ENCODE peak calls at places on chromosomes 3 and 15, in eight cellular contexts. F is right lobe of liver, B is NB4, K is Caco-2, I is astrocyte of the spinal cord, H is fibroblast of the aortic adventitia, O is right cardiac atrium, U is SK-N-SH. D is an unnamed sample.

GRCh38 chr3:125186261-125186770 is 26.2 kb downstream of the SLC12A8 start:
- DNase-seq in F (no peak), B (no peak), K (no peak), I (peak; percentile 44), H (peak; percentile 54), O (no peak), U (peak; percentile 53), D (no peak)

GRCh38 chr3:177377166-177377565 is 179.9 kb upstream of the TBL1XR1 start:
- DNase-seq in F (no peak), B (no peak), K (no peak), I (no peak), H (no peak), O (no peak), U (no peak), D (no peak)

GRCh38 chr15:62647195-62647865 is 395.2 kb upstream of the TPM1 start:
- DNase-seq in F (no peak), B (peak; percentile 47), K (no peak), I (peak; percentile 75), H (peak; percentile 63), O (no peak), U (no peak), D (peak; percentile 60)

GRCh38 chr3:56758539-56758981 is 43.2 kb downstream of the ARHGEF3 start:
- DNase-seq in F (no peak), B (peak; percentile 84), K (no peak), I (peak; percentile 88), H (peak; percentile 88), O (no peak), U (peak; percentile 30), D (no peak)

GRCh38 chr3:46797486-46797885 is 65.8 kb downstream of the MYL3 start:
- DNase-seq in F (no peak), B (no peak), K (no peak), I (no peak), H (no peak), O (no peak), U (no peak), D (no peak)

GRCh38 chr3:58353722-58354553 is 21.2 kb downstream of the PXK start:
- DNase-seq in F (no peak), B (peak; percentile 94), K (no peak), I (no peak), H (peak; percentile 54), O (no peak), U (no peak), D (no peak)

GRCh38 chr3:188043891-188044290 is 110.1 kb upstream of the LPP start:
- DNase-seq in F (no peak), B (no peak), K (no peak), I (no peak), H (no peak), O (no peak), U (no peak), D (no peak)

GRCh38 chr15:35874260-35874905 is 328.4 kb upstream of the DPH6 start:
- DNase-seq in F (no peak), B (peak; percentile 14), K (no peak), I (peak; percentile 73), H (peak; percentile 45), O (no peak), U (no peak), D (no peak)

GRCh38 chr3:171679011-171679492 is 131.2 kb downstream of the PLD1 start:
- DNase-seq in F (no peak), B (no peak), K (peak; percentile 72), I (no peak), H (no peak), O (no peak), U (no peak), D (no peak)

GRCh38 chr3:17151598-17152373 is 267.0 kb downstream of the PLCL2 start:
- DNase-seq in F (no peak), B (no peak), K (no peak), I (no peak), H (no peak), O (no peak), U (no peak), D (peak; percentile 44)

DNA sequence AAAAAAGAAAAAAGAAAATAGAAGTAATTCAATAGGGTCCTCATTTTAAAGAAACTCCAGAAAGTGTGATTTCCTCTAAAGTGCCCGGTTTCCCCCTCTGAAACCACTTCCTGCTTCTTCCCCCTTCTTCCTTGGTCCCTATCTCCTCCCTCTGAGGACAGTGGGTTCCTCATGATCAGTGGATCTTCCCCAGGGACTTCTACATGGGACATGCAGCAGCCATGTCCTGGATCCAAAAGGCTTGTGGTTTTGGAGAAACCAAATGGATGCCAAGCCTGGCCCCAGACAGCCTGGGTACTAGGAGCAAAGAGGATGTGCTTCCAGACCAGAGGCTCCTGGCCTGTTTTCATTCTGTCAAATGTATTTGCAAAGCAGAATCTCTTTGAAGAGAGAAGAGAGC is 26.6 kb upstream of the SMAD6 start:
- DNase-seq in F (no peak), B (peak; percentile 65), K (no peak), I (no peak), H (no peak), O (peak; percentile 38), U (no peak), D (no peak)
- H3K4me3 ChIP-seq in F (no peak overlapping the region), B (no peak overlapping the region), K (no peak overlapping the region), I (no peak overlapping the region), H (no peak overlapping the region), O (no peak overlapping the region), U (no peak overlapping the region), D (no peak overlapping the region)

GRCh38 chr15:78680416-78681068 is 39.5 kb upstream of the CHRNB4 start:
- DNase-seq in F (no peak), B (peak; percentile 55), K (no peak), I (no peak), H (no peak), O (no peak), U (no peak), D (no peak)

GRCh38 chr15:78682693-78683410 is 41.8 kb upstream of the CHRNB4 start:
- DNase-seq in F (no peak), B (no peak), K (no peak), I (no peak), H (no peak), O (no peak), U (no peak), D (no peak)

GRCh38 chr15:78684645-78685044 is 43.6 kb upstream of the CHRNB4 start:
- DNase-seq in F (no peak), B (no peak), K (no peak), I (no peak), H (no peak), O (no peak), U (no peak), D (no peak)

GRCh38 chr15:78681306-78682012 is 40.4 kb upstream of the CHRNB4 start:
- DNase-seq in F (no peak), B (peak; percentile 7), K (no peak), I (no peak), H (no peak), O (no peak), U (peak; percentile 86), D (no peak)

GRCh38 chr15:78682013-78682651 is 41.1 kb upstream of the CHRNB4 start:
- DNase-seq in F (no peak), B (peak; percentile 48), K (no peak), I (no peak), H (no peak), O (no peak), U (no peak), D (no peak)
- H3K4me3 ChIP-seq in F (no peak overlapping the region), B (no peak overlapping the region), K (no peak overlapping the region), I (no peak overlapping the region), H (no peak overlapping the region), O (no peak overlapping the region), U (no peak overlapping the region), D (no peak overlapping the region)

DNA sequence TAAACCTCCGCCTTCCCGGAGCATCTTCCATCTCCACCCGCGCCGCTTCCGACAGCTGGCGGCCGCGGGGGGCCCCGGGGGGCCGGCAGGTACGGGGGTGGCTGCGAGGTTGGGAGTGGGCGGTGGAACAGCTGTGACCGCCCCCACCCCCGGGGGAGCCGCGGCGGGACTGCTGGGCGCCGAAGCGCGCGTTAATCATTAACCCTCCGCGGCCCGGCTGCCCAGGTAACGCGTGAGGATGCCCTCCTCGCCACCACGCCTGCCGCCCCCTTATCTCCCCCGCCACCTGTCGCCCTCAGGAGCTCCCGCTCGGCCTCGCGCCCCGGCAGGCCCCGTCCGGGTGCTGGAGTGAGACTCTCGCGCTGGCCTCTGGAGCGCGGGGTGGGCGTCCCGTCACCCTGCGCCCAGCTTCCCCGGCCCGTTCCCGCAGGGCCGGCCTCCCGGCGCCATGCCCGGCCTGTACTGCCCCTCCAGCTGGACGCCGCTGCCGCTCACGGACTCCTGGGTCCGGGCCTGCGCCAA is 757 bp downstream of the VWA5B2 start:
- DNase-seq in F (no peak), B (no peak), K (no peak), I (no peak), H (no peak), O (no peak), U (peak; percentile 76), D (no peak)
- H3K4me3 ChIP-seq in F (peak overlapping the region; percentile 3), B (no peak overlapping the region), K (peak overlapping the region; percentile 58), I (no peak overlapping the region), H (no peak overlapping the region), O (peak overlapping the region; percentile 50), U (peak overlapping the region; percentile 50), D (no peak overlapping the region)

GRCh38 chr3:122064318-122064717 is 9.2 kb downstream of the CD86 start:
- DNase-seq in F (no peak), B (no peak), K (no peak), I (no peak), H (no peak), O (no peak), U (no peak), D (no peak)

GRCh38 chr3:122067214-122067550 is 12.0 kb downstream of the CD86 start:
- DNase-seq in F (no peak), B (peak; percentile 93), K (no peak), I (no peak), H (no peak), O (no peak), U (no peak), D (no peak)

GRCh38 chr3:122067588-122068240 is 12.6 kb downstream of the CD86 start:
- DNase-seq in F (no peak), B (peak; percentile 61), K (no peak), I (no peak), H (no peak), O (no peak), U (no peak), D (no peak)

GRCh38 chr3:122063908-122064307 is 8.7 kb downstream of the CD86 start:
- DNase-seq in F (no peak), B (peak; percentile 62), K (no peak), I (no peak), H (no peak), O (no peak), U (no peak), D (no peak)

GRCh38 chr3:122066331-122067213 is 11.4 kb downstream of the CD86 start:
- DNase-seq in F (no peak), B (peak; percentile 40), K (no peak), I (no peak), H (no peak), O (no peak), U (no peak), D (no peak)
- H3K4me3 ChIP-seq in F (no peak overlapping the region), B (no peak overlapping the region), K (no peak overlapping the region), I (no peak overlapping the region), H (no peak overlapping the region), O (no peak overlapping the region), U (no peak overlapping the region), D (no peak overlapping the region)

GRCh38 chr3:42906905-42907183 is 902 bp downstream of the ZNF662 start:
- DNase-seq in F (no peak), B (no peak), K (no peak), I (no peak), H (no peak), O (no peak), U (no peak), D (no peak)
- H3K4me3 ChIP-seq in F (peak overlapping the region; percentile 64), B (no peak overlapping the region), K (peak overlapping the region; percentile 60), I (peak overlapping the region; percentile 42), H (no peak overlapping the region), O (peak overlapping the region; percentile 80), U (peak overlapping the region; percentile 43), D (no peak overlapping the region)

GRCh38 chr15:25067725-25068309 is 113.0 kb downstream of the SNRPN start:
- DNase-seq in F (peak; percentile 7), B (no peak), K (no peak), I (no peak), H (no peak), O (no peak), U (no peak), D (no peak)
- H3K4me3 ChIP-seq in F (no peak overlapping the region), B (no peak overlapping the region), K (no peak overlapping the region), I (no peak overlapping the region), H (no peak overlapping the region), O (no peak overlapping the region), U (no peak overlapping the region), D (no peak overlapping the region)

D was measured in mucosa of descending colon.